ENCODE peak calls at places on chromosome 20, in five cellular contexts. B is astrocyte of the spinal cord, V is NCI-H460, C is iris pigment epithelial cell, O is NT2/D1. Y is an unnamed sample.

GRCh38 chr20:62489186-62489939 is 13.6 kb upstream of the GATA5 start:
- DNase-seq in O (no peak), V (peak), C (peak), B (no peak), Y (peak)

GRCh38 chr20:62651285-62652021 is 9.2 kb downstream of the SLCO4A1 start:
- DNase-seq in O (no peak), C (no peak), B (no peak), V (peak), Y (no peak)

GRCh38 chr20:51541189-51542032 is 1.1 kb downstream of the NFATC2 start:
- DNase-seq in B (peak), V (no peak), O (no peak), C (peak), Y (no peak)

GRCh38 chr20:61537721-61538480 is 285.8 kb downstream of the CDH4 start:
- DNase-seq in C (no peak), O (no peak), B (no peak), V (no peak), Y (no peak)

GRCh38 chr20:32727663-32728062 is 15.6 kb downstream of the COMMD7 start:
- DNase-seq in B (peak), V (no peak), O (no peak), C (peak), Y (no peak)

GRCh38 chr20:40205971-40206370 is 483.1 kb downstream of the MAFB start:
- DNase-seq in V (no peak), C (no peak), B (no peak), O (no peak), Y (no peak)

GRCh38 chr20:41204304-41205265 is 67.2 kb downstream of the PLCG1 start:
- DNase-seq in C (no peak), O (no peak), B (no peak), V (no peak), Y (no peak)

GRCh38 chr20:2237059-2237458 is 58.7 kb upstream of the TGM3 start:
- DNase-seq in C (peak), O (no peak), V (peak), B (peak), Y (peak)

Y was measured in HTR-8/SVneo.